ENCODE peak calls at places on chromosomes 4 and X, in ten cellular contexts. M is trophoblast cell; V is BE2C; Y is mucosa of descending colon; J is skeletal muscle cell; U is CD8-positive, alpha-beta memory T cell; T is foreskin fibroblast; B is astrocyte of the cerebellum; G is osteoblast; W is right atrium auricular region. A is an unnamed sample.

GRCh38 chr4:7983296-7983695 is 43.6 kb upstream of the AFAP1 start:
- DNase-seq in M (no peak), V (no peak), Y (peak; percentile 79), J (no peak), U (no peak), T (no peak), B (no peak), G (peak; percentile 49), W (no peak), A (no peak)

GRCh38 chr4:185276036-185276435 is 66.6 kb downstream of the SNX25 start:
- DNase-seq in M (no peak), V (no peak), Y (no peak), J (peak; percentile 8), U (no peak), T (no peak), B (no peak), G (peak; percentile 60), W (no peak), A (no peak)

GRCh38 chr4:186806679-186807078 is 83.0 kb upstream of the FAT1 start:
- DNase-seq in M (no peak), V (no peak), Y (no peak), J (no peak), U (no peak), T (no peak), B (no peak), G (no peak), W (no peak), A (no peak)

GRCh38 chr4:118774989-118775388 is 60.9 kb downstream of the SEC24D start:
- DNase-seq in M (no peak), V (no peak), Y (no peak), J (no peak), U (no peak), T (no peak), B (no peak), G (no peak), W (no peak), A (no peak)

GRCh38 chrX:152876931-152877840 is 20.7 kb upstream of the ZNF185 start:
- DNase-seq in M (no peak), V (no peak), Y (no peak), J (no peak), U (no peak), T (no peak), B (no peak), G (no peak), W (no peak), A (no peak)

GRCh38 chrX:135185795-135186443 is 14.7 kb upstream of the CT55 start:
- DNase-seq in M (peak; percentile 16), V (peak; percentile 53), Y (no peak), J (peak; percentile 3), U (no peak), T (peak; percentile 12), B (peak; percentile 3), G (no peak), W (no peak), A (peak; percentile 41)

GRCh38 chr4:48620093-48620492 is 130.0 kb downstream of the ZAR1 start:
- DNase-seq in M (no peak), V (no peak), Y (no peak), J (no peak), U (no peak), T (no peak), B (no peak), G (no peak), W (no peak), A (no peak)

GRCh38 chr4:169241480-169241879 is 29.3 kb downstream of the SH3RF1 start:
- DNase-seq in M (no peak), V (no peak), Y (no peak), J (no peak), U (no peak), T (no peak), B (no peak), G (peak; percentile 8), W (no peak), A (no peak)

GRCh38 chrX:19560611-19561010 is 45.3 kb upstream of the MAP3K15 start:
- DNase-seq in M (no peak), V (no peak), Y (no peak), J (no peak), U (no peak), T (no peak), B (no peak), G (no peak), W (no peak), A (no peak)

GRCh38 chr4:90837241-90837640 is 710.0 kb downstream of the CCSER1 start:
- DNase-seq in M (no peak), V (no peak), Y (no peak), J (no peak), U (no peak), T (no peak), B (no peak), G (no peak), W (no peak), A (no peak)

DNA sequence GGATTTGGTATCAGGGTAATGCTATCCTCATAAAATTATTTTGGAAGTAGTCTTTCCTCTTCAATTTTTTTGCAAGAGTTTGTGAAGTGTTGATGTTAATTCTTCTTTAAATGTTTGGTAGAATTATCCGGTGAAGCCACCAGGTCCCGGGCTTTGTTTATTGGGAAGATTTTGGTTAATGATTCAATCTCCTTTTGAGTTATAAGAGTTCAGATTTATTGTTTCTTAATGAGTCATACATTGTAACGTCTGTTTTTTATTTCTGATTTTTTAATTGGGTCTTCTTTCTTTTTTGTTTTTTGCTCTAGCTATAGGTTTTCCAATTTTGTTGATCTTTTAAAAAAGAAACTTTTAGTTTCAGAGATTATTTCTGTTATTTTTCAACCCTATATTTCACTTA is 412.3 kb downstream of the PDGFC start:
- DNase-seq in M (no peak), V (no peak), Y (no peak), J (no peak), U (no peak), T (no peak), B (no peak), G (no peak), W (no peak), A (no peak)
- H3K4me3 ChIP-seq in M (no peak overlapping the region), V (no peak overlapping the region), Y (no peak overlapping the region), J (no peak overlapping the region), U (no peak overlapping the region), T (no peak overlapping the region), B (no peak overlapping the region), G (no peak overlapping the region), W (no peak overlapping the region), A (no peak overlapping the region)

GRCh38 chr4:151676301-151676700 is 84.5 kb downstream of the GATB start:
- DNase-seq in M (no peak), V (peak; percentile 69), Y (no peak), J (peak; percentile 87), U (no peak), T (peak; percentile 72), B (peak; percentile 67), G (peak; percentile 98), W (no peak), A (no peak)
- H3K4me3 ChIP-seq in M (no peak overlapping the region), V (no peak overlapping the region), Y (no peak overlapping the region), J (no peak overlapping the region), U (no peak overlapping the region), T (no peak overlapping the region), B (no peak overlapping the region), G (no peak overlapping the region), W (no peak overlapping the region), A (no peak overlapping the region)

GRCh38 chr4:15938182-15938581 is 358 bp downstream of the FGFBP1 start:
- DNase-seq in M (no peak), V (no peak), Y (peak; percentile 92), J (no peak), U (no peak), T (no peak), B (no peak), G (no peak), W (no peak), A (no peak)
- H3K4me3 ChIP-seq in M (no peak overlapping the region), V (no peak overlapping the region), Y (no peak overlapping the region), J (no peak overlapping the region), U (no peak overlapping the region), T (no peak overlapping the region), B (no peak overlapping the region), G (no peak overlapping the region), W (no peak overlapping the region), A (no peak overlapping the region)

GRCh38 chr4:122458625-122459024 is 2.1 kb upstream of the IL2 start:
- DNase-seq in M (peak; percentile 81), V (no peak), Y (no peak), J (no peak), U (peak; percentile 10), T (peak; percentile 4), B (no peak), G (no peak), W (no peak), A (peak; percentile 44)
- H3K4me3 ChIP-seq in M (no peak overlapping the region), V (peak overlapping the region; percentile 44), Y (no peak overlapping the region), J (no peak overlapping the region), U (peak overlapping the region; percentile 57), T (no peak overlapping the region), B (peak overlapping the region; percentile 9), G (peak overlapping the region; percentile 61), W (no peak overlapping the region), A (peak overlapping the region; percentile 38)

DNA sequence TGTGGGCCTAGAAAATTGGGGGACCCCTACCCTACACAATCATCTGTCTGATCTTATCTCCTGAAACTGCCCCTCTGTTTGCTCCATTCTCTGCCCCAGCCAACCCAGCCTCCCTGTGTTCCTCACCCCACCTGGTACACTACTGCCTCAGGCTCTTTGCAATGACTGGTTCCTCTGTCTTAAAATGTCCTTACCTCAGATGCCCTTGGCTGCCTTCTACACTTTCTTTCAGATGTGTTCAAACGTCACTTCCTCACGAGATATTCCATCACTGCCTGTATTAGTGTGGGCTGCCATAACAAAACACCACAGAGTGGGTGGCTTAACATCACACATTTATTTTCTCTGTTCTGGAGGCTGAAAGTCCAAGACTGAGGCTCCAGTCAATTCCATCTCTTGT is 29.2 kb downstream of the QDPR start:
- DNase-seq in M (no peak), V (no peak), Y (no peak), J (no peak), U (no peak), T (no peak), B (no peak), G (no peak), W (no peak), A (no peak)
- H3K4me3 ChIP-seq in M (no peak overlapping the region), V (no peak overlapping the region), Y (no peak overlapping the region), J (no peak overlapping the region), U (no peak overlapping the region), T (no peak overlapping the region), B (no peak overlapping the region), G (no peak overlapping the region), W (no peak overlapping the region), A (no peak overlapping the region)

DNA sequence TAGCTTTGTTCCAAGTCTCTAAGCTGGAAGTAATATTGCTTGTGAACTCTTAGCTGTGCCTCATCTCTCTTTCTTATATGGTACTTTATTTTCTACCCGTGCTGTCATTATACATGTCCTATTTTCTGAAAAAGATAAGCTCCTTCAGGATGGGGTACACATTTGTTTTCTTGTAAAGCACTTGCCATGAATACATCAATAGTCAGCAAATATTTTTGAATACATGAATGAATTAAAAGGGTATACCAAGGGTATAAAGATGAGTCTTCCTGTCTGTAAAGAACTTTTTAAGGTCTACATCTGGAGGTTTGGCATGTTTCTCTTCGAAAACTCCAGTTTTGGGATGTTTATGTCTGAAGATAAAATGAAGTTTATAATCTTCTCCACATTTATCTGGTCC is 26.7 kb downstream of the SCOC start:
- DNase-seq in M (no peak), V (no peak), Y (no peak), J (no peak), U (no peak), T (no peak), B (no peak), G (no peak), W (no peak), A (no peak)
- H3K4me3 ChIP-seq in M (no peak overlapping the region), V (no peak overlapping the region), Y (no peak overlapping the region), J (no peak overlapping the region), U (no peak overlapping the region), T (no peak overlapping the region), B (no peak overlapping the region), G (no peak overlapping the region), W (no peak overlapping the region), A (no peak overlapping the region)

A was measured in Jurkat, Clone E6-1.